ENCODE peak calls at places on chromosome 9, in nine cellular contexts. C is AG09309, S is AG04449, Y is brain microvascular endothelial cell, X is hepatocyte, D is omental fat pad, U is H1, W is mesothelial cell of epicardium, P is Calu3. L is an unnamed sample.

GRCh38 chr9:101419863-101420262 is 15.7 kb downstream of the ALDOB start:
- DNase-seq in U (no peak), D (no peak), C (no peak), Y (no peak), S (no peak), X (no peak), W (no peak), P (no peak), L (no peak)

GRCh38 chr9:19231126-19232035 is 888 bp downstream of the DENND4C start:
- DNase-seq in C (no peak), Y (peak), S (no peak), U (no peak), P (peak), D (no peak), W (no peak), X (peak), L (no peak)

GRCh38 chr9:134187110-134187531 is 22.8 kb upstream of the RNU6ATAC start:
- DNase-seq in P (no peak), C (no peak), S (no peak), U (no peak), X (no peak), D (peak), Y (no peak), W (no peak), L (no peak)

GRCh38 chr9:134683714-134684374 is 42.2 kb downstream of the COL5A1 start:
- DNase-seq in X (no peak), S (no peak), W (no peak), U (no peak), P (no peak), C (no peak), Y (no peak), D (no peak), L (no peak)

GRCh38 chr9:113955076-113955752 is 79.1 kb downstream of the ZNF618 start:
- DNase-seq in C (peak), S (no peak), D (no peak), Y (peak), W (no peak), X (no peak), U (no peak), P (no peak), L (no peak)

GRCh38 chr9:125405938-125406811 is 144.5 kb downstream of the GAPVD1 start:
- DNase-seq in W (no peak), X (no peak), D (no peak), P (peak), U (no peak), Y (peak), C (no peak), S (no peak), L (no peak)

GRCh38 chr9:93954436-93955355 is at the start of gene BARX1:
- DNase-seq in C (no peak), X (no peak), D (no peak), W (no peak), S (no peak), P (no peak), U (peak), Y (no peak), L (no peak)

GRCh38 chr9:68981825-68982224 is 32.1 kb downstream of the PRKACG start:
- DNase-seq in U (no peak), Y (no peak), X (no peak), W (no peak), P (no peak), D (no peak), C (no peak), S (no peak), L (no peak)

GRCh38 chr9:83012578-83013260 is 50.2 kb downstream of the RASEF start:
- DNase-seq in D (no peak), X (no peak), W (no peak), S (no peak), C (no peak), Y (no peak), U (no peak), P (no peak), L (no peak)

GRCh38 chr9:38016375-38017120 is 52.5 kb downstream of the SHB start:
- DNase-seq in W (no peak), Y (peak), D (no peak), S (no peak), C (no peak), P (no peak), U (no peak), X (no peak), L (no peak)

GRCh38 chr9:21904776-21905175 is 89.4 kb downstream of the CDKN2A start:
- DNase-seq in D (no peak), U (no peak), S (no peak), Y (peak), C (no peak), P (no peak), W (no peak), X (no peak), L (no peak)

GRCh38 chr9:99336531-99336930 is 114.4 kb downstream of the SEC61B start:
- DNase-seq in D (no peak), C (no peak), W (no peak), X (no peak), S (no peak), U (no peak), Y (no peak), P (no peak), L (no peak)
- TF ChIP-seq CTCF in D (no peak), C (no peak), W (no peak), X (no peak), S (no peak), U (no peak), Y (no peak), P (no peak), L (no peak)

DNA sequence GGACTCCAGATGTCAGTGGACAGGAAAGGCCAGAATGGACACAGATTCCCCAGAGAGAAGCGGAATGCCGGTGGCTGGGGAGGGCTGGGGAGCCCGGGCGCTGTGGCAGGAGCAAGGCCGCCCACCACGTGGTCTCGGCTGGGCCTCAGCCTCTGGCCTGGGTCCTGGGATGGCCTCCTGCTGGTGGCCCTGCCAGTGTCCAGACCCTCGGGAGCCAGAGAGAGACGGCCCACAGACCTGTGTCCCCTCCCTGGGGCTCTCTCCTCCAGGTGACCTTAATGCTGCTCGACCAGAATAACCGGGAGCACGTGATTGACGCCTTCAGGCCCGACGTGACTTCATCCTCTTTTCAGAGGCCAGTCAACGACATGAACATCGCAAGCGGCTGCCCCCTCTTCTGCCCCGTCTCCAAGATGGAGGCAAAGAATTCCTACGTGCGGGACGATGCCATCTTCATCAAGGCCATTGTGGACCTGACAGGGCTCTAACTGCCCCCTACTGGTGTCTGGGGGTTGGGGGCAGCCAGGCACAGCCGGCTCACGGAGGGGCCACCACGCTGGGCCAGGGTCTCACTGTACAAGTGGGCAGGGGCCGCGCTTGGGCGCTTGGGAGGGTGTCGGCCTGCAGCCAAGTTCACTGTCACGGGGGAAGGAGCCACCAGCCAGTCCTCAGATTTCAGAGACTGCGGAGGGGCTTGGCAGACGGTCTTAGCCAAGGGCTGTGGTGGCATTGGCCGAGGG is 19.0 kb downstream of the FBXW5 start:
- DNase-seq in U (no peak), S (no peak), X (peak), W (no peak), D (no peak), C (no peak), Y (no peak), P (no peak), L (no peak)
- TF ChIP-seq CTCF in U (peak), S (no peak), X (no peak), W (no peak), D (no peak), C (no peak), Y (no peak), P (no peak), L (no peak)

DNA sequence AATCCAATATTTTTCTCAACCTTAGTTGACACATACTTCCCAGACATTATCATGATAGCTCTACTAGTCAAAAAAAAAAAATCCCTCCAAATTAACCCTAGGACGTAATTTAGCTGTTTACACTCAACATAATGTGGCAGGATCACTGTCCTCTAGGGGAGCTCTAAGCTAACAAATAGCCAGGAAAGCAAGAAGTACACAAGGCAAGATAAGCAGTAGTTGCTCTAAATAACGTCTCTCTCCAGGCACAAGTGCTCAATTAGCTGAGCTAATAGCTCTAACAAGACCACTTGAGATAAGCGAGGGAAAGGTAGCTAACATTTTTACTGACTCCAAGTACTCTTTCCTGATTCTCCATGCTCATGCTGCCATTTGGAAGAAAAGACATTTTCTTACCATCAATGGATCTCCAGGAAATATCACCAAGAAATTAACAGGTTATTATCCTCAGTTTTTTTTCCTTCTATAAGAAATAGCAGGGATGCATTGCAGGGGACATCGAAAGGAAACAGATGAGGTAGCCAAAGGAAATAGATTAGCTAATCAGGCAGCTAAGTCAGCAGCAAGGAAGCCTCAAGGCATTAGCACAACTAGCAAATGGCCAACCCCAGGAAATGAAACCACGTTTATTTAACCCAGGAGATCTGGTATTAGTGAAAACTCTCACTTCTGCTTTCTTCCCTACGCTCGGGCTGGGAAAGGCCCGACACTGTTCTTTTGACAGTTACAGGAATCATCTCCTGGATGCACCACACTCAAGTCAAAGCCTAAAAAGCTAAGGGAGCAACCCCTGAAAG is 614.1 kb downstream of the PTPRD start:
- DNase-seq in S (no peak), P (no peak), W (no peak), C (no peak), D (no peak), Y (no peak), U (no peak), X (no peak), L (no peak)
- TF ChIP-seq CTCF in S (no peak), P (no peak), W (peak), C (no peak), D (no peak), Y (peak), U (peak), X (no peak), L (no peak)

DNA sequence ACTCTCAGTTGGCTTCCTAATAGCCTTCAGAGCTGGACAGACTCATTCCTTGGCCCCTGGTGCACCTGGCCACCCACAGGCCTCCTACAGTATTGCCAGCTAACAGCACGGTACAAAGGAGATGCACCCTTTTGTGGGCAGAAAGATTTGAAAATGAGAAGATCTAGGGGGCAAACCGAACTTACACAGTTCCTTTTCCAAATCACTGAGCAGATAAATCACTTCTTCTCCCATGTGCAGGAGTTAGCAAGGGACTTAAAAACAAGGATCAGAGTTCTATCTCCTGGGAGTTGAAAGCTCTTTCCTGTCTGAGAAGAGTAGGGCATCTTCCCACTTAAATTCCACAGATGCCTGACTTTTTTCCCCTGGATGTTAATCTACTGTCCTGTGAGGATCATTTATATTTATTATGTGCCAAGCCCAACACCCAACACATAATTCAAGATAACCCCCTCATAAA is 207.4 kb upstream of the DAPK1 start:
- DNase-seq in C (no peak), X (peak), S (no peak), Y (peak), U (no peak), D (no peak), W (no peak), P (peak), L (no peak)
- TF ChIP-seq CTCF in C (peak), X (peak), S (peak), Y (peak), U (peak), D (no peak), W (peak), P (no peak), L (no peak)